ENCODE peak calls at places on chromosomes 16 and 17, in six cellular contexts. N, E, P, Q, D and X are unnamed samples.

GRCh38 chr17:57484081-57484666 is 227.9 kb downstream of the MSI2 start:
- DNase-seq in N (no peak), E (no peak), P (peak), Q (no peak), D (no peak), X (peak)

GRCh38 chr16:11155284-11155806 is 100.7 kb downstream of the SOCS1 start:
- DNase-seq in N (no peak), E (no peak), P (peak), Q (no peak), D (no peak), X (no peak)

GRCh38 chr17:34357398-34357797 is 1.1 kb downstream of the CCL13 start:
- DNase-seq in N (no peak), E (no peak), P (no peak), Q (no peak), D (no peak), X (no peak)

GRCh38 chr17:74873874-74874614 is 1.2 kb upstream of the FDXR start:
- DNase-seq in N (no peak), E (peak), P (peak), Q (no peak), D (no peak), X (no peak)

GRCh38 chr17:67566656-67567055 is 151.1 kb upstream of the NOL11 start:
- DNase-seq in N (no peak), E (no peak), P (no peak), Q (no peak), D (no peak), X (no peak)

GRCh38 chr16:72990003-72990521 is 57.9 kb downstream of the ZFHX3 start:
- DNase-seq in N (peak), E (no peak), P (peak), Q (no peak), D (no peak), X (no peak)

GRCh38 chr17:79070266-79070880 is 4.3 kb upstream of the ENGASE start:
- DNase-seq in N (no peak), E (no peak), P (no peak), Q (no peak), D (no peak), X (no peak)

GRCh38 chr17:47804461-47804860 is 17.1 kb downstream of the OSBPL7 start:
- DNase-seq in N (no peak), E (no peak), P (no peak), Q (no peak), D (no peak), X (no peak)

GRCh38 chr17:33603794-33604193 is 310.7 kb upstream of the ASIC2 start:
- DNase-seq in N (no peak), E (no peak), P (no peak), Q (no peak), D (no peak), X (no peak)

GRCh38 chr17:43662432-43663141 is 865 bp upstream of the MEOX1 start:
- DNase-seq in N (no peak), E (no peak), P (no peak), Q (no peak), D (no peak), X (no peak)

GRCh38 chr16:49399594-49400364 is 26.2 kb downstream of the C16orf78 start:
- DNase-seq in N (no peak), E (no peak), P (no peak), Q (no peak), D (no peak), X (no peak)

GRCh38 chr16:68072038-68072695 is 13.0 kb upstream of the NFATC3 start:
- DNase-seq in N (no peak), E (no peak), P (no peak), Q (no peak), D (no peak), X (peak)

GRCh38 chr17:1714980-1715802 is 5.0 kb upstream of the TLCD2 start:
- DNase-seq in N (peak), E (no peak), P (peak), Q (no peak), D (peak), X (peak)

GRCh38 chr16:35195173-35195863 is 1735.9 kb downstream of the TP53TG3F start:
- DNase-seq in N (no peak), E (no peak), P (no peak), Q (no peak), D (no peak), X (no peak)

GRCh38 chr16:67235816-67236547 is 9.1 kb downstream of the TMEM208 start:
- DNase-seq in N (no peak), E (no peak), P (no peak), Q (no peak), D (no peak), X (no peak)

GRCh38 chr17:67095803-67096202 is 51.4 kb downstream of the CACNG1 start:
- DNase-seq in N (peak), E (no peak), P (peak), Q (no peak), D (no peak), X (no peak)

GRCh38 chr17:41689497-41690299 is 1.0 kb downstream of the EIF1 start:
- DNase-seq in N (no peak), E (no peak), P (peak), Q (no peak), D (peak), X (no peak)

GRCh38 chr16:11156401-11156800 is 99.6 kb downstream of the SOCS1 start:
- DNase-seq in N (no peak), E (no peak), P (no peak), Q (peak), D (no peak), X (no peak)

GRCh38 chr16:86257546-86257945 is 252.8 kb upstream of the FOXF1 start:
- DNase-seq in N (no peak), E (no peak), P (no peak), Q (no peak), D (no peak), X (no peak)

GRCh38 chr16:20610892-20611349 is 34.8 kb upstream of the ACSM2B start:
- DNase-seq in N (no peak), E (no peak), P (no peak), Q (no peak), D (no peak), X (no peak)

GRCh38 chr17:27586203-27586701 is 44.7 kb upstream of the LGALS9 start:
- DNase-seq in N (no peak), E (no peak), P (peak), Q (no peak), D (no peak), X (no peak)

GRCh38 chr16:4315185-4316102 is at the start of gene GLIS2:
- DNase-seq in N (peak), E (peak), P (peak), Q (peak), D (no peak), X (no peak)

GRCh38 chr16:30997000-30997886 is 12.2 kb downstream of the HSD3B7 start:
- DNase-seq in N (no peak), E (peak), P (peak), Q (peak), D (peak), X (no peak)

GRCh38 chr16:58098207-58099096 is 30.7 kb downstream of the CFAP20 start:
- DNase-seq in N (no peak), E (no peak), P (peak), Q (no peak), D (no peak), X (peak)

GRCh38 chr16:3085868-3086595 is 13.1 kb downstream of the ZSCAN10 start:
- DNase-seq in N (no peak), E (no peak), P (no peak), Q (no peak), D (no peak), X (no peak)

GRCh38 chr16:24013733-24014645 is 178.2 kb downstream of the PRKCB start:
- DNase-seq in N (no peak), E (peak), P (no peak), Q (no peak), D (peak), X (no peak)

GRCh38 chr16:2468725-2469398 is 2.2 kb upstream of the NTN3 start:
- DNase-seq in N (no peak), E (peak), P (no peak), Q (peak), D (peak), X (no peak)

GRCh38 chr16:51755039-51755501 is 604.0 kb upstream of the SALL1 start:
- DNase-seq in N (no peak), E (no peak), P (no peak), Q (no peak), D (no peak), X (no peak)

GRCh38 chr17:82841921-82842596 is 2.2 kb upstream of the ZNF750 start:
- DNase-seq in N (no peak), E (no peak), P (no peak), Q (no peak), D (no peak), X (no peak)

GRCh38 chr17:55334881-55335523 is 70.2 kb downstream of the HLF start:
- DNase-seq in N (no peak), E (no peak), P (no peak), Q (no peak), D (no peak), X (no peak)

GRCh38 chr17:28725660-28726395 is at the start of gene TLCD1:
- DNase-seq in N (no peak), E (peak), P (peak), Q (peak), D (peak), X (no peak)

GRCh38 chr17:81039854-81040758 is 5.2 kb downstream of the BAIAP2 start:
- DNase-seq in N (no peak), E (no peak), P (peak), Q (no peak), D (no peak), X (no peak)

GRCh38 chr17:80036715-80037477 is 454 bp downstream of the CCDC40 start:
- DNase-seq in N (no peak), E (peak), P (peak), Q (no peak), D (peak), X (no peak)

GRCh38 chr16:12268602-12269001 is 292.1 kb downstream of the SNX29 start:
- DNase-seq in N (no peak), E (no peak), P (peak), Q (no peak), D (no peak), X (no peak)